ENCODE peak calls at places on chromosomes 12 and 14, in ten cellular contexts. T is PC-3, Y is GM23338, X is esophagus muscularis mucosa, M is gastrocnemius medialis, P is RWPE2, V is small intestine, Q is left ventricle myocardium inferior, C is heart left ventricle, E is neuronal stem cell. I is an unnamed sample. For H3K36me3 and H3K4me1, the result is how much of the 10 kb centered on the place peaks cover.

GRCh38 chr12:8057839-8058238 is 8.3 kb downstream of the C3AR1 start:
- DNase-seq in M (no peak), X (no peak), T (no peak), E (no peak), P (no peak), V (no peak), C (no peak), Q (no peak), Y (no peak), I (no peak)

GRCh38 chr12:14366211-14366762 is 805 bp downstream of the ATF7IP start:
- DNase-seq in E (no peak), P (no peak), X (no peak), Q (no peak), C (no peak), T (peak), Y (no peak), M (no peak), V (peak), I (no peak)

GRCh38 chr14:104465482-104466390 is 113.8 kb upstream of the C14orf180 start:
- DNase-seq in X (peak), T (no peak), M (no peak), P (no peak), E (no peak), V (no peak), Q (no peak), Y (no peak), C (no peak), I (no peak)

GRCh38 chr14:96423446-96424103 is 31.6 kb downstream of the AK7 start:
- DNase-seq in Y (no peak), Q (no peak), E (no peak), X (no peak), M (no peak), T (no peak), P (no peak), V (no peak), C (no peak), I (no peak)

GRCh38 chr14:59463773-59464650 is 1.2 kb downstream of the GPR135 start:
- DNase-seq in Y (peak), M (no peak), Q (peak), X (no peak), V (peak), C (no peak), P (no peak), E (no peak), T (no peak), I (no peak)

GRCh38 chr12:21546721-21547120 is 20.6 kb downstream of the SPX start:
- DNase-seq in T (no peak), Y (no peak), M (no peak), X (no peak), E (no peak), V (no peak), Q (no peak), P (no peak), C (no peak), I (no peak)

GRCh38 chr12:12563529-12563928 is 866 bp upstream of the DUSP16 start:
- DNase-seq in C (no peak), V (peak), P (no peak), X (no peak), Q (no peak), M (no peak), Y (no peak), E (no peak), T (no peak), I (no peak)

GRCh38 chr12:93447555-93448265 is 6.0 kb upstream of the UBE2N start:
- DNase-seq in Q (no peak), Y (no peak), M (no peak), P (no peak), E (no peak), X (no peak), V (no peak), C (no peak), T (no peak), I (no peak)

GRCh38 chr12:116012757-116013156 is 264.7 kb downstream of the MED13L start:
- DNase-seq in Q (no peak), P (no peak), V (no peak), T (no peak), E (no peak), C (no peak), X (no peak), Y (no peak), M (no peak), I (no peak)

GRCh38 chr12:117313906-117314305 is 47.5 kb downstream of the NOS1 start:
- DNase-seq in Y (no peak), Q (no peak), P (no peak), C (no peak), E (no peak), X (no peak), M (no peak), V (no peak), T (no peak), I (no peak)

GRCh38 chr12:6295187-6295811 is 15.2 kb upstream of the PLEKHG6 start:
- DNase-seq in Y (peak), V (peak), Q (no peak), E (no peak), T (peak), M (no peak), C (peak), P (no peak), X (no peak), I (no peak)

GRCh38 chr12:3791475-3791874 is 38.6 kb upstream of the CRACR2A start:
- DNase-seq in Q (no peak), Y (no peak), M (no peak), C (no peak), P (no peak), E (no peak), V (no peak), X (no peak), T (no peak), I (no peak)

GRCh38 chr12:13152281-13152680 is 44.2 kb upstream of the EMP1 start:
- DNase-seq in C (peak), P (no peak), M (no peak), E (no peak), T (no peak), Y (no peak), Q (peak), V (no peak), X (peak), I (no peak)

GRCh38 chr14:105528197-105528858 is 1.9 kb downstream of the TMEM121 start:
- DNase-seq in C (peak), V (peak), M (peak), Y (peak), E (peak), T (peak), P (peak), X (no peak), Q (peak), I (peak)

GRCh38 chr12:49489720-49490119 is 49.1 kb upstream of the KCNH3 start:
- DNase-seq in T (peak), V (no peak), E (no peak), P (no peak), Q (no peak), M (no peak), Y (peak), C (no peak), X (no peak), I (no peak)

GRCh38 chr12:67827820-67828383 is 161.3 kb upstream of the IFNG-AS1 start:
- DNase-seq in M (peak), Q (no peak), Y (no peak), C (peak), P (peak), E (no peak), V (peak), T (peak), X (no peak), I (no peak)

GRCh38 chr12:48221645-48222044 is 18.6 kb upstream of the OR10AD1 start:
- DNase-seq in E (no peak), Y (no peak), M (no peak), C (no peak), Q (no peak), X (no peak), P (no peak), T (no peak), V (no peak), I (no peak)

GRCh38 chr12:89494411-89495231 is 30.0 kb downstream of the GALNT4 start:
- DNase-seq in T (no peak), Q (no peak), Y (no peak), M (no peak), X (peak), E (no peak), V (no peak), C (no peak), P (no peak), I (no peak)

GRCh38 chr14:49768301-49769121 is 558 bp downstream of the KLHDC2 start:
- DNase-seq in E (peak), X (no peak), C (peak), V (peak), T (peak), M (peak), Y (peak), Q (peak), P (peak), I (peak)

GRCh38 chr14:104561661-104562495 is 17.7 kb upstream of the C14orf180 start:
- DNase-seq in Q (no peak), Y (no peak), V (no peak), T (no peak), X (no peak), C (peak), M (no peak), P (no peak), E (no peak), I (no peak)

GRCh38 chr14:36553650-36554260 is 28.7 kb downstream of the NKX2-8 start:
- DNase-seq in C (no peak), T (peak), E (peak), P (no peak), V (peak), X (no peak), M (no peak), Q (no peak), Y (peak), I (no peak)

GRCh38 chr12:110244372-110244771 is 36.7 kb upstream of the ATP2A2 start:
- DNase-seq in M (no peak), Q (no peak), T (no peak), X (no peak), P (no peak), C (no peak), V (no peak), E (no peak), Y (no peak), I (no peak)

GRCh38 chr14:77339407-77339806 is 18.6 kb downstream of the GSTZ1 start:
- DNase-seq in M (no peak), E (no peak), C (no peak), T (peak), P (no peak), Q (no peak), V (no peak), Y (no peak), X (no peak), I (no peak)

GRCh38 chr14:21042918-21043317 is 756 bp downstream of the RNASE7 start:
- DNase-seq in M (no peak), V (no peak), X (no peak), P (no peak), C (no peak), T (no peak), E (no peak), Y (no peak), Q (no peak), I (no peak)

GRCh38 chr12:32611986-32612385 is 67.1 kb upstream of the DNM1L start:
- DNase-seq in M (no peak), E (no peak), Y (no peak), Q (peak), C (peak), X (no peak), P (no peak), V (no peak), T (no peak), I (no peak)

GRCh38 chr12:22978962-22979361 is 354.0 kb downstream of the ETNK1 start:
- DNase-seq in X (no peak), E (no peak), Y (no peak), M (no peak), Q (no peak), P (peak), V (no peak), C (no peak), T (peak), I (no peak)

GRCh38 chr12:33156042-33156441 is 259.5 kb upstream of the PKP2 start:
- DNase-seq in V (no peak), P (no peak), Y (no peak), Q (no peak), T (no peak), X (no peak), C (no peak), E (no peak), M (no peak), I (no peak)

GRCh38 chr12:4849024-4849594 is 60.6 kb upstream of the KCNA1 start:
- DNase-seq in Q (no peak), E (no peak), V (peak), P (no peak), Y (peak), C (no peak), T (peak), X (no peak), M (no peak), I (no peak)

GRCh38 chr14:102066041-102066451 is 20.8 kb downstream of the HSP90AA1 start:
- DNase-seq in Y (no peak), T (no peak), X (no peak), M (no peak), V (no peak), C (no peak), Q (no peak), E (no peak), P (no peak), I (no peak)

GRCh38 chr12:129819391-129819790 is 84.4 kb downstream of the TMEM132D start:
- DNase-seq in Q (no peak), T (no peak), X (no peak), M (no peak), C (no peak), E (no peak), P (no peak), Y (no peak), V (no peak), I (no peak)

GRCh38 chr14:68628605-68629310 is 164.1 kb downstream of the ZFP36L1 start:
- DNase-seq in M (no peak), C (no peak), Q (no peak), V (peak), Y (peak), X (peak), P (peak), E (no peak), T (peak), I (peak)

GRCh38 chr14:100261621-100262020 is 22.7 kb downstream of the YY1 start:
- DNase-seq in P (no peak), M (no peak), Y (no peak), Q (no peak), X (no peak), V (no peak), T (no peak), E (no peak), C (no peak), I (no peak)

GRCh38 chr12:44154128-44154527 is 318.2 kb downstream of the TMEM117 start:
- DNase-seq in C (no peak), X (no peak), E (no peak), Y (no peak), V (no peak), P (no peak), T (no peak), M (no peak), Q (no peak), I (no peak)

GRCh38 chr12:124713041-124713435 is 145.6 kb upstream of the NCOR2 start:
- DNase-seq in T (no peak), X (no peak), M (peak), P (no peak), V (no peak), Q (peak), Y (no peak), C (peak), E (no peak), I (no peak)

GRCh38 chr12:109186993-109187653 is 70.7 kb downstream of the ACACB start:
- DNase-seq in E (no peak), Q (no peak), V (no peak), P (no peak), C (no peak), Y (no peak), T (no peak), X (no peak), M (no peak), I (no peak)
- H3K36me3 ChIP-seq in E (under half), Q (half or more), V (under half), P (under half), C (half or more), Y (under half), T (under half), X (half or more), M (under half), I (under half)

GRCh38 chr12:65896743-65897142 is 72.5 kb downstream of the HMGA2 start:
- DNase-seq in P (no peak), Y (peak), E (peak), T (no peak), M (no peak), X (no peak), Q (no peak), C (no peak), V (no peak), I (no peak)
- H3K4me1 ChIP-seq in P (under half), Y (half or more), E (under half), T (half or more), M (under half), X (under half), Q (under half), C (under half), V (under half), I (under half)

DNA sequence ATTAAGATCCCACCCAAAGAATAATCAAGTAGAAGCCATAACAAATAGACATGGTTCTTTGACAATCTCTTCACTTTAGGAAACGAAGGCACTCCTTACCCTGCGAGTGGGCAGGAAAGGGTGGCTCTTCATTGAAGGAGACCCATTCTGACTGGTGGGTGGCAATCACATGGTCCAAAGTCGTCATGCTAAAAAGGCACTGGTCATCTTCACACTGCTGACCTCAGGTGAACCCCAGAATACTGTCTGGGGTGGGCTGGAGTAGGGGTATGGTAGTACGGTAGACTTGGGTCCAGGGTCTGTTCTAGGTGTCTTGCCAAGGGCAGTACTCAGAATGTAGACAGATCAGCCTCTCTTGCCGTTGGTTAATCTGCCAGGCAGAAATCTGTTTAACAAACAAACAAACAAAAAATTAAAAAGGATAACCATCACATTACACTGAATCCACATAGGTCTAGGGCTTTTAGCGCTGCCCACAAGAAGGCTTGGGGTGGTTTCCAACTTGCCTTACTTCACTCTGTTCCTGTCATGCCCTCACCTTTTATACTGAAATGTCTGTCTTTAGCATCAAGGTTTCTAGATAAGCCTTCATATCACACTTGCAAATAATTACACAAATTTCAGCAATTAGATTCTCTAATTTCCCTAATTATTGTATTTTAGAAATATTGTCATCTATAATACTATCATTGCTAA is 1.8 kb downstream of the STON2 start:
- DNase-seq in Q (no peak), E (no peak), V (no peak), C (no peak), M (no peak), X (peak), Y (no peak), P (no peak), T (no peak), I (no peak)
- H3K27ac ChIP-seq in Q (no peak), E (no peak), V (no peak), C (no peak), M (no peak), X (no peak), Y (no peak), P (peak), T (peak), I (no peak)

DNA sequence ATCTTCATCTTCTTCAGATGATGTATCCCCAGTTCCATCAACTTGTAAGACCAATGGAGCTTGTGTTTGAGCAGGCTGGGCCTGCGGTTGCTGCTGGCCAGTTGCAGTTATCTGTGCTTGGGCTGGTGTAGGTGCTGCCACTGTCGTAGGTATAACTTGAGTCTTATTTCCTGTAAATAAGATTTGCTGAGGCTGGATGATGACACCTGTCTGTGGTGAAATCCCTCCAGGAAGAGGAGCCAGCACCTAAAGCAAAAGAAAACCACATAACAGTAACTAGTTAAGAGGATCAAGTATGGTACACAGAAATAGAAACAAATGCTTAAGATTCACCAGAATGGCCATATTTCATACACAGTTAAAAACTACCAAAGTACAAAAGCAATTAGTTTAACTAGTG is 28.2 kb downstream of the GTF2A1 start:
- DNase-seq in Y (no peak), E (no peak), V (no peak), T (no peak), P (no peak), C (no peak), M (no peak), Q (no peak), X (no peak), I (no peak)
- H3K36me3 ChIP-seq in Y (half or more), E (half or more), V (under half), T (under half), P (half or more), C (under half), M (under half), Q (half or more), X (half or more), I (under half)

DNA sequence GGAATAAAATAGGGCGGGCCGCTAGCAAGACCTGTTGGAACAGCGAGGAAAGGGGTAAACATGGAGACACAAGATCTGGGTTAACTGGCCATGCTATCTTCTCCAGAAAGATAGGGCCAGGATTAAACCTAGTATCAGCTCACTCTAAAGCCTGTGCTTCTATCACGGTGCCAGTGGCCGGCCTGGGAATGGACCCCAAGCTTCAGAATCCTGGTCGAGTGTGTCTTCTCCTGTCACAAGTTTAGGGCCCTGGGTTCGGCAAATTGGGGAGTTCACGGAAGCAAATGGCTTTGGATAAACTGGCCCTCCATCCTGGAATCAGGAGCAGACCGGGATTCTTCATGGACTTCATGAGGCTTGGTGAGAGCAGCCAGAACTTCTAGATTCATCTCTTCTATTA is 82.2 kb downstream of the LGMN start:
- DNase-seq in V (no peak), Q (no peak), T (no peak), P (no peak), X (no peak), C (no peak), M (no peak), Y (no peak), E (no peak), I (no peak)
- H3K4me1 ChIP-seq in V (under half), Q (under half), T (under half), P (under half), X (under half), C (under half), M (under half), Y (under half), E (under half), I (half or more)

GRCh38 chr14:75968461-75968860 is 13.3 kb downstream of the TGFB3 start:
- DNase-seq in Y (no peak), P (no peak), V (peak), E (no peak), C (peak), M (no peak), T (no peak), Q (no peak), X (no peak), I (no peak)
- H3K27ac ChIP-seq in Y (no peak), P (no peak), V (no peak), E (no peak), C (no peak), M (peak), T (no peak), Q (peak), X (peak), I (no peak)

DNA sequence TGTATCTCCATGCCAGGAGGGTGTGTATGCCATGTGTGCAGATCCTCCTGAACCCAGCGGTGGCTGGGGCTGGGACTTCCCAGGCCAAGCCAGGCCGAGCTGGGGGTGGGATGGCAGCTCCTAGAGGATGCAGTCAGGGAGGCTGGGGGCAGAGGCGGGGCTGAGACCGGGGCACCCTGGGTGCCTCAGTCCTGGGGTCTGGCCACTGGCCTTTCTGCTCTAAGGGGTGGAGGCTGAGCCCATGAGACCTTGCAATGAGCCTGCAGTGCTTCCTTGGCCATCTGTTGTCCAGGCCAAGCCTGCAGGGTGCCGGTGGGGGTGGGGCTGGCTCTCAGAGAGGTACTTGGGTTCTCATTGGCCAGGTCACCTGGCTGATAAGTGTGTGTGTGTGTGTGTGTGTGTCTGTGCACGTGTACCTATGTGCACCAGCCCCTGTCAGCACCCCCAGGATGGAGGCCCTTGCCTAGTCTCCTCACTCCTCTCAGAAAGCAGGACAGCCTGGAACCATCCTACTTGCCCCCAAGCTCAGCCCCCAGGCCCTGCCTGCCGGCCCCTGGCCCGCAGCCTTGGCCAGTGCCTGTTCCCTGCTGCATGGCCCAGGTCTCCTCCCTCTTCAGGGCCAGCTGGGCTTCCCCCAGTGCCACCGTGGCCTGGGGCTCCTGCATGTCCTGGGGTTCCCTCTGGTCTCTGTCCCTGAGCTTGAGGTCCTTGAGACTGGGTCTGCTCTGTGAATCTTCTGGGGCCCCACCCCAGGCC is 10.6 kb upstream of the TNFAIP2 start:
- DNase-seq in V (no peak), X (no peak), Q (no peak), Y (no peak), E (no peak), P (no peak), C (no peak), T (no peak), M (no peak), I (no peak)
- H3K36me3 ChIP-seq in V (under half), X (under half), Q (under half), Y (under half), E (under half), P (under half), C (under half), T (under half), M (under half), I (under half)

GRCh38 chr12:19199322-19199721 is 69.8 kb downstream of the PLEKHA5 start:
- DNase-seq in T (no peak), C (no peak), Q (no peak), V (no peak), X (no peak), M (no peak), E (no peak), P (no peak), Y (no peak), I (no peak)
- H3K4me1 ChIP-seq in T (under half), C (under half), Q (half or more), V (under half), X (under half), M (under half), E (under half), P (under half), Y (half or more), I (under half)